ENCODE peak calls at places on chromosomes 12 and 14, in four cellular contexts. V is activated T-cell treated with anti-CD3 and anti-CD28 coated beads, Interleukin-2, amount 50 U/mL, for 1 hour; P is activated T-helper 1 cell treated with anti-CD3 and anti-CD28 coated beads, Interleukin-12 subunit alpha, Interleukin-12 subunit beta, Interleukin-2, Interleukin-4 antibody, amounts not matched to agents 30 ng/mL and 10 ng/mL and 1 ng/mL, durations not matched to agents 14 hours and 24 hours and 36 hours; Z is effector memory CD8-positive, alpha-beta T cell. G is an unnamed sample.

GRCh38 chr14:52918486-52918885 is 32.4 kb downstream of the FERMT2 start:
- DNase-seq in V (no peak), P (peak; percentile 33), Z (peak; percentile 29), G (peak; percentile 26)

GRCh38 chr12:27176765-27177164 is 67.3 kb upstream of the STK38L start:
- DNase-seq in V (no peak), P (no peak), Z (no peak), G (no peak)

GRCh38 chr12:114936148-114937099 is 252.4 kb upstream of the TBX3 start:
- DNase-seq in V (no peak), P (no peak), Z (no peak), G (no peak)

GRCh38 chr14:31898835-31899528 is 178.1 kb upstream of the ARHGAP5 start:
- DNase-seq in V (no peak), P (no peak), Z (no peak), G (no peak)

GRCh38 chr12:49733219-49734017 is 7.9 kb upstream of the TMBIM6 start:
- DNase-seq in V (no peak), P (no peak), Z (no peak), G (no peak)

GRCh38 chr12:64673490-64674169 is 63.3 kb downstream of the RASSF3 start:
- DNase-seq in V (no peak), P (no peak), Z (no peak), G (no peak)

GRCh38 chr14:97319691-97320090 is 522.5 kb downstream of the VRK1 start:
- DNase-seq in V (no peak), P (no peak), Z (no peak), G (no peak)

GRCh38 chr12:109098142-109098652 is 800 bp downstream of the UNG start:
- DNase-seq in V (no peak), P (no peak), Z (peak; percentile 27), G (no peak)

GRCh38 chr12:11927311-11927935 is 143.3 kb upstream of the BCL2L14 start:
- DNase-seq in V (no peak), P (no peak), Z (no peak), G (no peak)

GRCh38 chr12:116282371-116283286 is 5.1 kb upstream of the MED13L start:
- DNase-seq in V (no peak), P (no peak), Z (no peak), G (no peak)

GRCh38 chr12:26153421-26154154 is 28.8 kb upstream of the BHLHE41 start:
- DNase-seq in V (no peak), P (no peak), Z (no peak), G (no peak)

GRCh38 chr14:81326451-81326850 is 73.7 kb downstream of the STON2 start:
- DNase-seq in V (no peak), P (no peak), Z (no peak), G (no peak)

GRCh38 chr14:42111355-42111754 is 504.7 kb downstream of the LRFN5 start:
- DNase-seq in V (no peak), P (no peak), Z (no peak), G (no peak)

GRCh38 chr12:67034110-67034879 is 234.9 kb upstream of the CAND1 start:
- DNase-seq in V (no peak), P (no peak), Z (no peak), G (no peak)

GRCh38 chr14:97077253-97077653 is 280.1 kb downstream of the VRK1 start:
- DNase-seq in V (no peak), P (no peak), Z (peak; percentile 11), G (peak; percentile 6)

GRCh38 chr14:73771848-73772705 is 57.9 kb upstream of the PNMA1 start:
- DNase-seq in V (peak; percentile 68), P (peak; percentile 56), Z (peak; percentile 63), G (peak; percentile 91)

GRCh38 chr12:59940676-59941342 is 345.0 kb downstream of the SLC16A7 start:
- DNase-seq in V (no peak), P (no peak), Z (no peak), G (no peak)

GRCh38 chr12:6647083-6647604 is at the start of gene ACRBP:
- DNase-seq in V (peak; percentile 42), P (peak; percentile 28), Z (no peak), G (no peak)

GRCh38 chr12:27644446-27644845 is 51.8 kb upstream of the REP15 start:
- DNase-seq in V (no peak), P (no peak), Z (no peak), G (no peak)